ENCODE peak calls at places on chromosomes 2 and 18, in four cellular contexts. B is mesendoderm, A is heart left ventricle, T is small intestine. J is an unnamed sample.

GRCh38 chr2:188381614-188382013 is 89.9 kb downstream of the GULP1 start:
- DNase-seq in T (peak; percentile 1), B (no peak), A (no peak), J (no peak)

GRCh38 chr2:46657042-46657504 is 177.7 kb downstream of the TMEM247 start:
- DNase-seq in T (peak; percentile 37), A (no peak), B (peak; percentile 66), J (no peak)

GRCh38 chr2:26095758-26096157 is 61.9 kb downstream of the RAB10 start:
- DNase-seq in T (no peak), B (no peak), A (no peak), J (no peak)

GRCh38 chr18:69002233-69002632 is 204.4 kb downstream of the CCDC102B start:
- DNase-seq in T (no peak), B (peak; percentile 10), A (no peak), J (no peak)

GRCh38 chr2:172096661-172097547 is 5.8 kb downstream of the DLX2 start:
- DNase-seq in B (peak; percentile 73), A (no peak), T (no peak), J (no peak)

GRCh38 chr2:8568543-8569302 is 113.1 kb upstream of the ID2 start:
- DNase-seq in B (no peak), T (no peak), A (no peak), J (peak; percentile 67)

GRCh38 chr18:3012306-3012919 is 531 bp downstream of the LPIN2 start:
- DNase-seq in B (peak; percentile 33), A (peak; percentile 48), T (peak; percentile 36), J (peak; percentile 81)

GRCh38 chr2:17680119-17680518 is 73.5 kb downstream of the SMC6 start:
- DNase-seq in A (no peak), B (no peak), T (no peak), J (no peak)

GRCh38 chr18:80191264-80191663 is 56.0 kb downstream of the PARD6G start:
- DNase-seq in B (no peak), T (no peak), A (no peak), J (no peak)

GRCh38 chr18:48356909-48357631 is 52.1 kb downstream of the ZBTB7C start:
- DNase-seq in B (peak; percentile 85), A (no peak), T (peak; percentile 13), J (no peak)

GRCh38 chr18:712401-713134 is at the start of gene ENOSF1:
- DNase-seq in T (peak; percentile 89), B (peak; percentile 94), A (peak; percentile 80), J (peak; percentile 94)

GRCh38 chr18:28571929-28572328 is 395.0 kb upstream of the CDH2 start:
- DNase-seq in T (no peak), A (no peak), B (no peak), J (no peak)

GRCh38 chr18:50427896-50428295 is 53.0 kb downstream of the SKA1 start:
- DNase-seq in B (no peak), T (no peak), A (no peak), J (no peak)

GRCh38 chr18:50424877-50425690 is 50.2 kb downstream of the SKA1 start:
- DNase-seq in A (peak; percentile 68), B (no peak), T (peak; percentile 75), J (peak; percentile 68)

GRCh38 chr18:50418650-50419049 is 43.8 kb downstream of the SKA1 start:
- DNase-seq in B (no peak), T (no peak), A (no peak), J (no peak)

GRCh38 chr18:50422286-50422898 is 47.5 kb downstream of the SKA1 start:
- DNase-seq in B (no peak), T (no peak), A (no peak), J (no peak)
- H3K4me1 ChIP-seq in B (no peaks in the 10 kb centered on the region), T (no peaks in the 10 kb centered on the region), A (no peaks in the 10 kb centered on the region), J (no peaks in the 10 kb centered on the region)

GRCh38 chr2:128292599-128293425 is 25.9 kb downstream of the HS6ST1 start:
- DNase-seq in A (no peak), T (no peak), B (peak; percentile 58), J (peak; percentile 17)
- H3K27ac ChIP-seq in A (no peak overlapping the region), T (no peak overlapping the region), B (peak overlapping the region; percentile 9), J (no peak overlapping the region)

GRCh38 chr2:2569306-2569705 is 238.2 kb upstream of the MYT1L start:
- DNase-seq in T (no peak), A (no peak), B (no peak), J (no peak)

GRCh38 chr2:2570360-2570759 is 239.3 kb upstream of the MYT1L start:
- DNase-seq in B (no peak), A (no peak), T (no peak), J (no peak)

GRCh38 chr2:2571301-2572198 is 240.5 kb upstream of the MYT1L start:
- DNase-seq in B (no peak), T (no peak), A (no peak), J (no peak)

GRCh38 chr2:2569836-2570235 is 238.8 kb upstream of the MYT1L start:
- DNase-seq in A (no peak), T (no peak), B (no peak), J (no peak)

DNA sequence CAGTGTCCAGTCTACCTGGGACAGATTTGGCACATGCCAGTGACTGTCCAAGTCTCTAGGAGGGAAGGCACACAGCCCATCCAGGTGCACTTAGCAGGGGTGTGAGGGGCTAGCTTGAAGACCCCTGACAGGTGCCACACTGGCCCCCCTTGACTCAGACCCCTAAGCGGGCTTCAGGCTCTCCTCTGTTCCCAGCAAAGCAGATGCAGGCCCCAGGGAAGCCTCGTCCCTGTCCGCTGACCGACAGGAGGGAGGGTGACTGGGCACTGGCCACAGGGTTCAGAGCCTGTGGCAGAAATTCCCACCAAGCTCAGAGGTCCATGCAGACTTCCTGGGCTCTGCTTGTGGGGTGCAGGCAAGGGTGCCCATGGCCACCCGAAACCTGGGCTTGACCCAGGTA is 239.8 kb upstream of the MYT1L start:
- DNase-seq in B (no peak), A (no peak), T (no peak), J (no peak)
- H3K4me1 ChIP-seq in B (no peaks in the 10 kb centered on the region), A (no peaks in the 10 kb centered on the region), T (no peaks in the 10 kb centered on the region), J (no peaks in the 10 kb centered on the region)

DNA sequence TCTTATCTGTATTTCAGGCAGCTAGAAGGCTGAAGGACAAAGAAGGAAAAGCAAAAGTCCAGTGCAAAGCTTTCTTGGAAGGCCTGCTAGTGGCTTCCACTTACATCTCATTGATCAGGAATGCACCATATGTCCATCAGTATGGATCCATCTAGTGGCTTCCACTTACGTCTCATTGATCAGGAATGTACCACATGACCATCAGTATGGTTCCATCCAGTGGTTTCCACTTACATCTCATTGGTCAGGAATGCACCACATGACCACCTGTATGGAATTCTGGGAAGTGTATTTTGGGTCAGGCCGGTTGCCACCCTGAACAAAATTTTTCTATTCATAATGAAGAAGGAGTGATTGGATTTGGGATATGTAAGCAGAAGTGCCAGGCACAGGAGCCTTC is 70.6 kb downstream of the LYPD6 start:
- DNase-seq in A (no peak), T (no peak), B (peak; percentile 45), J (no peak)
- H3K27ac ChIP-seq in A (no peak overlapping the region), T (no peak overlapping the region), B (no peak overlapping the region), J (no peak overlapping the region)

DNA sequence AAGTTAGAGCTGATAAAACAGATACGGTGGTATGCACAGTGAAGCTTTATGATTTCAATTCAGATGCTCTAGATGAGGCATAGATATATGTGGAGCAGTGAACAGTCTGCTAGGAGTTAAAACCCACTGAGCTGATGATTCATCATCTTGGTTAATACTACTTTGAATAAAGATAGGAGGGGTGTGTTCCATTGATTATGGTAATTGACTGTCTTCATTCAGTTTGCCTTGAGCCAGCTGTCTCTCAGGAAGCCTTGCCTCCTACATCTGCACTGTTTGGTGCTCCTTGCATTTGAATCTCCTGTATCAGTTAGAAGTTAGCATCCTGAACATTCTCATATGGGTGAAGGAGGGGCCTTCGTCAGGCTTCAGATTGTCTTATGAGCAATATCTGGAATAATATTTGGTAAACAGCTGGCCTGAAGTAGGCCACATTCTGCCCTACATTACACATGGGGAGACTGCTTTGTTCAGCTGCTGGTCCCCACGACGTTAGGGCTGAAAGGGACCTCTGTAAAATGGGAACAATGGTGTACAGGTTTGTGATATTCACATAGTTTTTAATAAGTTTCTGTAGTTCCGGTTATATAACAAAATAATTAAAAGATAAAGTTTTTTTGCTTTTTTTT is 13.3 kb downstream of the MAP4K4 start:
- DNase-seq in A (no peak), B (no peak), T (peak; percentile 58), J (no peak)
- H3K4me1 ChIP-seq in A (peaks cover 78% of the 10 kb centered on the region), B (peaks cover 5% of the 10 kb centered on the region), T (peaks cover 14% of the 10 kb centered on the region), J (peaks cover 13% of the 10 kb centered on the region)

DNA sequence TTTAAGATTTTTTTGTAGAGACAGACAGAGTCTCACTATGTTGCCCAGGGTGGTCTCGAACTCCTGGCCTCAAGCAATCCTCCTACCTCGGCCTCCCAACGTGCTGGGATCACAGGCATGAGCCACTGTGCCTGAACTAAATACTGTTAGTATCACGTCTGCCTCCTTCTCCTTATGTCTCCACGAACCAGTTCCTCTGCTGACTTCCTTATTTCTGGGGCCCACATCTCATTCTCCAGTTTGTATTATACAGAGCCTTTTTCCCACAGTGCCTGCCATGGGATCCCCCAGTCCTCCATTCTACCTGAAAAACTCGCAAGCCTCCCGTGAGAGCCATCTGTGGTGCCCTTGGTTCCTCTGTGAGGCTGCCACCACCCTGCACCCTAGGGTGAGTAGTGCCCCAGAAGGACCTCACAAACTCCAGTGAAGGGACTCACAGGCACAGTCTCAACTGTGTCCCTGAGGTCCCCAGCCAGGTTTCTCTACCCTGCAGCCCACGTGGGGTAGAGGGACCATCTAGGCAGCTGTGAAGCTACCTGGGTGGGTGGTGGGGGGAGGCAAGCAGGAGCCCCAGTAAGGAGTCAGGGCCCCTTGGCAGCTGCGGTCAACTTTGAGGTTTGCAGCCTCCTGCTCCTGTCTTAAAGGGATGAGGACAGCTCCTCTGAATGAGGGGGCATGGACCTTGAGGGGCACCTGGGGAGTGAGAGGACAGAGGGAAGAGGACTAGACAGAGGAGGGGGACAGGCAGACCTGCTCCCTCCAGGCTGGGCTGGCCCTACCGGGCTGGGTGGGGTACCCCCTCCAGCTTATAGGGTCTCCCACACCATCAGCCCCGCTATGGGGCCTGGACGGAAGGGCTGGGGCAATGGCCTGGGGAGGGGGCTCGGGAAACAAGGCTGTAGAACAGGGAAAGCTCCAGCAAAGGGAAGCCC is 1.1 kb downstream of the PSTPIP2 start:
- DNase-seq in T (no peak), B (no peak), A (no peak), J (no peak)
- H3K27ac ChIP-seq in T (no peak overlapping the region), B (no peak overlapping the region), A (no peak overlapping the region), J (no peak overlapping the region)

DNA sequence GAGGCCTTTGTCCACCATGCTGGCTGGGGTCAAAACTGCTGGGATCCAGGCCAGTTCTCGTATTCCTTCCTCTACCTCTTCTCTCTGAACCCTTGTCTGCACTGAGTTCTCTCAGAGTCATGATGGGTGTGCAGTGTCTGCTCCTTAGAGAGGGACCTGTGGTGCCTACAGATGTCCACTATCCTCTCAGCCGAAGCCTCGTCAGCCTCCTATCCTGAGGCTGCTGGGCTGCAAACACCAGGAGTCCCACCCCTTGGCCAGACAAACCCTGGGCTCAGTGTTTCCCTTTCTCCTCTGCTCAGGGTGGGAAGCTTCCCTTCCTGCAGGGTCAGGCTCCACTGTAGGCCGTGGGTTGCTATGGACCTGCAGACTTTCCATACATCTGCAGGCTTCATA is 2.3 kb downstream of the INPP5D start:
- DNase-seq in B (no peak), A (peak; percentile 26), T (no peak), J (peak; percentile 53)
- H3K4me1 ChIP-seq in B (no peaks in the 10 kb centered on the region), A (peaks cover 45% of the 10 kb centered on the region), T (peaks cover 15% of the 10 kb centered on the region), J (peaks cover 4% of the 10 kb centered on the region)

GRCh38 chr2:60890393-60890707 is 9.0 kb downstream of the REL start:
- DNase-seq in A (no peak), B (no peak), T (no peak), J (no peak)
- H3K27ac ChIP-seq in A (no peak overlapping the region), B (no peak overlapping the region), T (no peak overlapping the region), J (no peak overlapping the region)

DNA sequence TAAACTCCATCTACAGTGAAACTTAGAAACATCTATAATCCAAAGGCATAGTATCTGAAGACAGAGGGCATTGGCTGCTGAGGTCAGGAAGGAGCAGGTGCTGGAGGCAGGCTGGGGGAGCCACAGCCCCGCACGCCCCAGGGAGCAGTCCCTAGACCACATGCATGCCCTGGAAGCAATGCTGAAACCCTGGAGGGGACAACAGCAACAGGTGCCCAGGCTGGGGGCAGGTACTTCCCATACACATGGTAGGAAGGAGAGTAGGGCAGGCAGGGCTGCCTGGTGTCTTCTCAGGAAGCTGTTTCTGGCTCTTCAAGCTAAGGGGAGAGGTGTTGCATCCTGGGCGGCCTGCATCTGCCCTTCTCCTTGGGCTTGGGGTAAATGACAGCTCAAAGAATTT is 14.9 kb downstream of the EIPR1 start:
- DNase-seq in T (no peak), B (no peak), A (no peak), J (no peak)
- H3K4me1 ChIP-seq in T (no peaks in the 10 kb centered on the region), B (no peaks in the 10 kb centered on the region), A (peaks cover 3% of the 10 kb centered on the region), J (no peaks in the 10 kb centered on the region)